ENCODE peak calls at places on chromosomes 5 and 9, in eight cellular contexts. E, I, R, K, A, T, Y and B are unnamed samples.

GRCh38 chr9:133115604-133116345 is 5.3 kb downstream of the RALGDS start:
- DNase-seq in A (peak; percentile 38), T (peak; percentile 81), R (peak; percentile 41), K (no peak), I (peak; percentile 2), Y (peak; percentile 63), E (no peak), B (peak; percentile 19)

GRCh38 chr9:30758726-30759446 is 1625.6 kb upstream of the ACO1 start:
- DNase-seq in A (no peak), Y (no peak), T (no peak), I (no peak), K (peak; percentile 39), R (no peak), E (no peak), B (no peak)

GRCh38 chr5:6772886-6773285 is 59.7 kb downstream of the TENT4A start:
- DNase-seq in K (no peak), A (no peak), T (no peak), R (no peak), E (no peak), I (no peak), Y (no peak), B (no peak)

GRCh38 chr5:13860176-13860575 is 84.3 kb downstream of the DNAH5 start:
- DNase-seq in E (no peak), A (no peak), Y (no peak), T (no peak), I (no peak), R (no peak), K (no peak), B (no peak)

GRCh38 chr9:74762950-74763349 is 124.8 kb downstream of the TRPM6 start:
- DNase-seq in Y (no peak), I (no peak), E (no peak), A (no peak), R (no peak), K (no peak), T (no peak), B (no peak)

GRCh38 chr5:71475788-71476384 is 20.4 kb downstream of the BDP1 start:
- DNase-seq in I (no peak), K (no peak), A (no peak), R (no peak), T (peak; percentile 22), E (no peak), Y (peak; percentile 29), B (no peak)

GRCh38 chr9:22079873-22080341 is 70.8 kb upstream of the CDKN2B start:
- DNase-seq in R (peak; percentile 1), I (peak; percentile 25), K (peak; percentile 70), E (peak; percentile 18), Y (peak; percentile 87), T (peak; percentile 80), A (no peak), B (peak; percentile 12)

GRCh38 chr5:112921833-112922817 is at the start of gene REEP5:
- DNase-seq in E (peak; percentile 84), T (peak; percentile 71), K (peak; percentile 89), Y (peak; percentile 69), I (peak; percentile 66), A (peak; percentile 79), R (peak; percentile 73), B (peak; percentile 83)

GRCh38 chr5:141476132-141476909 is 555 bp downstream of the PCDHGC3 start:
- DNase-seq in R (no peak), Y (peak; percentile 85), I (peak; percentile 29), E (no peak), K (peak; percentile 83), A (no peak), T (peak; percentile 85), B (peak; percentile 69)

GRCh38 chr5:102818345-102818744 is 63.2 kb downstream of the PAM start:
- DNase-seq in Y (no peak), R (no peak), T (no peak), E (no peak), K (no peak), I (no peak), A (no peak), B (no peak)

GRCh38 chr5:14142202-14142855 is 813 bp upstream of the TRIO start:
- DNase-seq in Y (no peak), R (no peak), I (no peak), K (no peak), E (no peak), A (no peak), T (no peak), B (no peak)

DNA sequence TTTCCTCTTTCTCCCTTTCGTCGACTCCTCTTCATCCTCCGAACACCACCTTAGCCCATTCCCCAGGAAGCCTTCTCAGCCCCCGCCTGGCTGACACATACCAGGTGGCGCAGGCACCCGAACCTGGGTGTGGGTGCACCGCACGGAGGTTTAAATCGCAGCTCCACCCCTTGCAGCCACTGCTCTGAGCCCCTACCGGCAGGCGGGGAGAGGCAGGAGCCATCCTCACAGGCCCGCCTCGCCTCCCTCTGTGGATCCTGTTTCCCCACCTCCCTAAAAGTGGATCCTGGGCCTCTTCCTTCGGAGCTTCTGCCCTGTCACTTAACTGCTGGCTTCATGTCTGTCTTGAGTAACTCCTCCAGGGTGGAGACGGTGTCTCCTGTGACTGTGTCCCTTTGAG is 110.7 kb downstream of the OLFM1 start:
- DNase-seq in E (no peak), R (no peak), T (no peak), A (no peak), K (no peak), Y (no peak), I (no peak), B (no peak)
- H3K9me3 ChIP-seq in E (no peaks in the 10 kb centered on the region), R (no peaks in the 10 kb centered on the region), T (no peaks in the 10 kb centered on the region), A (no peaks in the 10 kb centered on the region), K (no peaks in the 10 kb centered on the region), Y (peaks cover 42% of the 10 kb centered on the region), I (no peaks in the 10 kb centered on the region), B (no peaks in the 10 kb centered on the region)

GRCh38 chr5:95768731-95769130 is 37.6 kb downstream of the RHOBTB3 start:
- DNase-seq in I (no peak), T (no peak), R (no peak), Y (no peak), A (no peak), E (no peak), K (no peak), B (no peak)

GRCh38 chr5:95773325-95774059 is 42.4 kb downstream of the RHOBTB3 start:
- DNase-seq in A (no peak), I (no peak), Y (peak; percentile 90), R (no peak), T (peak; percentile 94), E (no peak), K (no peak), B (no peak)

GRCh38 chr5:95771892-95772291 is 40.8 kb downstream of the RHOBTB3 start:
- DNase-seq in K (no peak), T (no peak), I (no peak), E (no peak), A (no peak), R (no peak), Y (no peak), B (no peak)

DNA sequence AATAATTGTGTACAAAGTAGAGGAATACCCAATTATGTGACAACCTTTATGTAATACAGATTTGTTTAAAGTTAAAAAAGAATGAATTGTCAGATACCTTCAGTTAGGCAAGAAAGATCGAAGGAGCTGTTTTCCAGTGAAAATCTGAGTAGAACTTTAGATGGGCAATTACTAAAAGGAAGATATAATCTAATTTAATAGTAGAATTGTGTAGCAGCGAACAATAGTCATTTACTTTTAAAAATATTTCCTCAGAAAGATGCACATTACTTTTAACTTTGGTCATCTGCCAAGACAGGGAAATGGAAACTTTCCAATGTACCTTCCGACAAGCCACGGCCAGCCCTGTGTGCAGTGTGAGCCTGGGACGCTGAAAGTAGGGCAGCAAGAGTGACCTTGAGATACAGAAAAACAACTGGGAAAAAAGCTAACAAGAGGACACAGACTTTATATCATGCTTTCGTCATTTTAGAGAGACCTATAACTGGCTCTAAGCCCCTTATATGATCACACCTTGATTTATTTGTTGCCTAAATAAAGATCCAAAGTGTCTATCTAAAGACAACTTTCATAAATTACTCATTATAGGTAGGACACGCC is 40.1 kb downstream of the RHOBTB3 start:
- DNase-seq in R (no peak), T (peak; percentile 20), E (no peak), Y (no peak), I (no peak), K (no peak), A (no peak), B (no peak)
- H3K9me3 ChIP-seq in R (no peaks in the 10 kb centered on the region), T (no peaks in the 10 kb centered on the region), E (no peaks in the 10 kb centered on the region), Y (no peaks in the 10 kb centered on the region), I (no peaks in the 10 kb centered on the region), K (no peaks in the 10 kb centered on the region), A (no peaks in the 10 kb centered on the region), B (no peaks in the 10 kb centered on the region)

GRCh38 chr9:103533318-103533717 is 538.2 kb downstream of the CYLC2 start:
- DNase-seq in K (no peak), I (no peak), R (no peak), A (no peak), E (no peak), T (no peak), Y (no peak), B (no peak)

DNA sequence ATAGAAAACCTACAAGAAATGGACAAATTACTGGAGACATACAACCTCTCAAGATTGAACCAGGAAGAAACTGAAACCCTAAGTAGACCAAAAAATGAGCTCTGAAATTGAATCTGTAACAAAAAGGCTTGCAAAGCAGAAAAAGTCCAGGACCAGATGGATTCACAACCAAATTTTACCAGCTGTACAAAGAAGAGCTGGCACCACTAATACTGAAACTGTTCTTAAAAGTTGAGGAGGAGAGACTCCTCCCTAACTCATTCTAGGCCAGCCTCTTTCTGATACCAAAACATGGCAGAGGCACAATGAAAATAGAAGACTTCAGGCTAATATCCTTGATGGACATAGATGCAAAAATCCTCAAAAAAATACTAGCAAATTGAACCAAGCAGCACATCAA is 542.3 kb downstream of the CYLC2 start:
- DNase-seq in E (no peak), I (no peak), T (no peak), K (no peak), R (no peak), A (no peak), Y (no peak), B (no peak)
- H3K9me3 ChIP-seq in E (no peaks in the 10 kb centered on the region), I (no peaks in the 10 kb centered on the region), T (no peaks in the 10 kb centered on the region), K (no peaks in the 10 kb centered on the region), R (peaks cover 3% of the 10 kb centered on the region), A (no peaks in the 10 kb centered on the region), Y (peaks cover 15% of the 10 kb centered on the region), B (no peaks in the 10 kb centered on the region)

GRCh38 chr9:138075496-138075895 is 197.9 kb downstream of the CACNA1B start:
- DNase-seq in A (no peak), R (no peak), E (no peak), I (no peak), K (no peak), Y (no peak), T (no peak), B (no peak)
- H3K9me3 ChIP-seq in A (no peaks in the 10 kb centered on the region), R (no peaks in the 10 kb centered on the region), E (no peaks in the 10 kb centered on the region), I (no peaks in the 10 kb centered on the region), K (no peaks in the 10 kb centered on the region), Y (peaks cover 77% of the 10 kb centered on the region), T (no peaks in the 10 kb centered on the region), B (no peaks in the 10 kb centered on the region)

GRCh38 chr9:120281665-120282064 is 298.3 kb downstream of the CDK5RAP2 start:
- DNase-seq in Y (no peak), I (no peak), K (no peak), E (no peak), T (no peak), R (no peak), A (no peak), B (no peak)
- H3K9me3 ChIP-seq in Y (no peaks in the 10 kb centered on the region), I (no peaks in the 10 kb centered on the region), K (no peaks in the 10 kb centered on the region), E (no peaks in the 10 kb centered on the region), T (no peaks in the 10 kb centered on the region), R (no peaks in the 10 kb centered on the region), A (no peaks in the 10 kb centered on the region), B (no peaks in the 10 kb centered on the region)

GRCh38 chr5:153014194-153014593 is 476.3 kb upstream of the GRIA1 start:
- DNase-seq in T (no peak), I (no peak), E (no peak), R (no peak), K (no peak), A (no peak), Y (no peak), B (no peak)
- H3K9me3 ChIP-seq in T (no peaks in the 10 kb centered on the region), I (no peaks in the 10 kb centered on the region), E (no peaks in the 10 kb centered on the region), R (no peaks in the 10 kb centered on the region), K (peaks cover 4% of the 10 kb centered on the region), A (no peaks in the 10 kb centered on the region), Y (no peaks in the 10 kb centered on the region), B (peaks cover 7% of the 10 kb centered on the region)

GRCh38 chr5:162657076-162657475 is 589.5 kb downstream of the GABRG2 start:
- DNase-seq in I (no peak), E (no peak), K (no peak), R (no peak), T (no peak), A (no peak), Y (no peak), B (no peak)
- H3K9me3 ChIP-seq in I (no peaks in the 10 kb centered on the region), E (no peaks in the 10 kb centered on the region), K (no peaks in the 10 kb centered on the region), R (no peaks in the 10 kb centered on the region), T (no peaks in the 10 kb centered on the region), A (no peaks in the 10 kb centered on the region), Y (peaks cover 7% of the 10 kb centered on the region), B (no peaks in the 10 kb centered on the region)